ENCODE peak calls at places on chromosomes 3 and 15, in six cellular contexts. Y is right lobe of liver, O is thyroid gland, S is cardiac muscle cell, Z is gastrocnemius medialis, K is Panc1. G is an unnamed sample. For H3K27me3, the result is how much of the 10 kb centered on the place peaks cover.

GRCh38 chr3:196142674-196142988 is 60.7 kb upstream of the TFRC start:
- DNase-seq in S (no peak), O (no peak), Z (no peak), K (no peak), Y (no peak), G (no peak)

GRCh38 chr3:26624209-26624775 is 1.7 kb downstream of the LRRC3B start:
- DNase-seq in Z (no peak), K (no peak), Y (no peak), O (no peak), S (no peak), G (no peak)

GRCh38 chr3:54575561-54575960 is 352.3 kb downstream of the LRTM1 start:
- DNase-seq in O (no peak), S (peak), K (no peak), Z (no peak), Y (no peak), G (no peak)

GRCh38 chr15:40249477-40250303 is 10.8 kb downstream of the PAK6 start:
- DNase-seq in K (no peak), Z (no peak), Y (peak), O (no peak), S (no peak), G (peak)

GRCh38 chr3:138202945-138203701 is 16.0 kb downstream of the ARMC8 start:
- DNase-seq in K (no peak), Y (no peak), Z (peak), O (peak), S (no peak), G (no peak)

GRCh38 chr3:24507776-24508422 is 13.2 kb upstream of the THRB start:
- DNase-seq in O (no peak), Z (no peak), Y (no peak), S (no peak), K (no peak), G (no peak)

GRCh38 chr3:52310861-52311566 is 5.1 kb upstream of the DNAH1 start:
- DNase-seq in S (no peak), Y (no peak), K (no peak), O (no peak), Z (no peak), G (no peak)

GRCh38 chr15:92561754-92562153 is 93.8 kb downstream of the FAM174B start:
- DNase-seq in Y (no peak), Z (no peak), O (no peak), K (no peak), S (no peak), G (no peak)

GRCh38 chr3:13543251-13543650 is 5.7 kb upstream of the FBLN2 start:
- DNase-seq in K (no peak), S (no peak), Y (no peak), Z (peak), O (peak), G (no peak)

DNA sequence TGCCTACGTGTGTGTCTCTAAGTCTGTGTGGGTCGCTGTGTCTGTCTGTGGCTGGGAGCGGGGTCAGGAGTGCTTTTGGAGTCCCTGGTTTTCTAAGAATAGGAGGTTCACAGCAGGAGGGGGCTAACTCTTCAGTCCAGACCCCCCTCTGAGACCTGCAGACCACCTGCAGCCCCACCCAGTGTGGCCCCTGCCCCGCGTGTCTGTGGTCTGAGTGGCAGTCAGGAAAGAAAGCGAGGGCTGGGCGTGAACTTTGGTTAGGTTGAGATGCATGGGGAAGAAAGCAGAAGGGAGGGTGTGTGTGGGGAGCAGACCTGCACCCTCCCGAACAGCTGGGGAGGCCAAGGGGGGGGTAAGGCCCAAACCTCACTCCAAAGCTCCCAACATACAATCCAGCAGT is 144.9 kb upstream of the TPM1 start:
- DNase-seq in K (no peak), Z (no peak), Y (no peak), S (no peak), O (no peak), G (no peak)
- H3K27ac ChIP-seq in K (peak), Z (no peak), Y (no peak), S (peak), O (no peak), G (no peak)

DNA sequence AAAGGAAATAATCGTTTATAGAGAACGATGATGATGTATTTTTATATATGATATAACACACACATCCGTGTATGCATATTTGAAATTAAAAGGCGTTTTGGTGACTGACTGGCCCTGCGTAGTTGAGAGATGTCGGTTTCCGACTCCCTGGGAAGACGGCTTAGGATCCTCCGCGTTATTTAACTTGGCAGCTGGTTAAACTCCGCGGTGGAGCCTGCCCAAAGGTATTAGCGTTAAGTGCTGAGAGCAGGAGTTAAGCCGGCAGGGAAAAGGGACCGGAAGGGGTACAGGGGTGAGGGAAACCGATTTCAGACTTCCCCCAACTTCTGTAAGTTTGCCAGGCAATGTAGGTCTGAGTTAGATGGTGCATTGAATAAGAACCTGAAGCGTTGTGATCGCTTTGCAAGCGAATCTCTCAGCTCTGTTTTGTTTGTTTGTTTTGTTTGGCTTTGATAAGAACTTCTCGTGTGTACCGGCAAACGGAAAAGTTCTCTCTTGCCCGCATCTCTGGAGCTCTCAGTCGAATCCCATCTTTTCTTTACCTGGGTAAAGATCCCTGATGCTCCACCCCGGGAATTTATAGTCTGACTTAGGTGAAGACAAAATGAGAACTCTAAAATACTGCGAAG is 6.0 kb upstream of the FEZF2 start:
- DNase-seq in Z (no peak), Y (no peak), S (no peak), K (no peak), O (no peak), G (no peak)
- H3K27me3 ChIP-seq in Z (half or more), Y (under half), S (half or more), K (under half), O (under half), G (half or more)

GRCh38 chr3:191238321-191238817 is 39.3 kb downstream of the OSTN start:
- DNase-seq in Y (no peak), S (no peak), K (no peak), Z (no peak), O (no peak), G (no peak)
- H3K4me3 ChIP-seq in Y (no peak), S (no peak), K (no peak), Z (no peak), O (no peak), G (no peak)

GRCh38 chr15:63831041-63831440 is 2.7 kb downstream of the HERC1 start:
- DNase-seq in K (no peak), S (no peak), O (no peak), Z (no peak), Y (no peak), G (no peak)

GRCh38 chr15:63832620-63833245 is 1.0 kb downstream of the HERC1 start:
- DNase-seq in S (no peak), Y (no peak), Z (peak), K (no peak), O (no peak), G (no peak)

GRCh38 chr15:63834500-63835210 is 907 bp upstream of the HERC1 start:
- DNase-seq in O (no peak), S (no peak), Z (no peak), Y (no peak), K (no peak), G (no peak)

GRCh38 chr15:63835211-63835568 is 1.4 kb upstream of the HERC1 start:
- DNase-seq in K (no peak), Z (no peak), Y (no peak), O (no peak), S (no peak), G (no peak)

GRCh38 chr15:63833246-63833696 is 477 bp downstream of the HERC1 start:
- DNase-seq in Z (peak), S (peak), K (no peak), O (peak), Y (peak), G (peak)
- H3K27ac ChIP-seq in Z (peak), S (peak), K (peak), O (peak), Y (peak), G (peak)

DNA sequence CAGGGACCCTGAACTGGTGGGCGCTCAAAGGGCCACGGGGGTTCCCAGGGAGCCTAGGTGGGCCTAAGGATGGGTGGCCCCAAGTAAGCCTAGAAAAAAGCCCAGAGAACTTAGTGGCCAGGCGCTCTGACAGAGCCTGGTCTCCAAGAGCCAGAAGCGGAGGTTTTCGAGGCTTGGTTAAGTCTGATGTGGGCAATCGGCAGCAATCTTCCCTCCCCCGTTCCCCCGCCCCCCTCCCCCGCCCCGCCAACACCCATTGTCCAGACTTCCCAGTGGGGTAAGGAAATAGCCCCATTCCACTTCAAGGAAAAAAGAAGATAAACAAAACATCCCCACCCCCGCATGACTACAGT is 6.7 kb downstream of the EOMES start:
- DNase-seq in Y (no peak), S (no peak), K (no peak), Z (no peak), O (no peak), G (no peak)
- H3K27me3 ChIP-seq in Y (under half), S (half or more), K (under half), Z (half or more), O (under half), G (half or more)